ENCODE peak calls at places on chromosomes 5 and 9, in ten cellular contexts. F, W, D, R, Z, U, I, Y, J and S are unnamed samples.

GRCh38 chr9:137969685-137970084 is 92.1 kb downstream of the CACNA1B start:
- DNase-seq in F (no peak), W (no peak), D (no peak), R (no peak), Z (no peak), U (no peak), I (no peak), Y (no peak), J (no peak), S (no peak)

GRCh38 chr9:34493972-34494535 is 28.7 kb downstream of the ENHO start:
- DNase-seq in F (peak; percentile 70), W (no peak), D (peak; percentile 45), R (no peak), Z (no peak), U (peak; percentile 22), I (peak; percentile 49), Y (peak; percentile 78), J (peak; percentile 9), S (no peak)

GRCh38 chr9:92292338-92293074 is 991 bp downstream of the IARS1 start:
- DNase-seq in F (no peak), W (no peak), D (peak; percentile 33), R (no peak), Z (no peak), U (no peak), I (no peak), Y (no peak), J (no peak), S (no peak)

GRCh38 chr5:91296691-91297143 is 86.4 kb downstream of the ARRDC3 start:
- DNase-seq in F (no peak), W (no peak), D (peak; percentile 89), R (no peak), Z (peak; percentile 92), U (no peak), I (no peak), Y (no peak), J (no peak), S (no peak)

GRCh38 chr9:86794356-86795046 is 152.8 kb downstream of the GAS1 start:
- DNase-seq in F (no peak), W (no peak), D (no peak), R (no peak), Z (peak; percentile 79), U (peak; percentile 27), I (no peak), Y (no peak), J (no peak), S (no peak)

GRCh38 chr5:38883842-38884241 is 38.0 kb downstream of the OSMR start:
- DNase-seq in F (no peak), W (no peak), D (no peak), R (no peak), Z (no peak), U (no peak), I (no peak), Y (no peak), J (no peak), S (no peak)

GRCh38 chr5:139649082-139649991 is 1.2 kb downstream of the CXXC5 start:
- DNase-seq in F (no peak), W (no peak), D (no peak), R (no peak), Z (no peak), U (no peak), I (no peak), Y (peak; percentile 83), J (no peak), S (no peak)

GRCh38 chr9:113998529-113999255 is 79.4 kb downstream of the AMBP start:
- DNase-seq in F (no peak), W (no peak), D (peak; percentile 15), R (no peak), Z (peak; percentile 72), U (no peak), I (peak; percentile 59), Y (peak; percentile 36), J (no peak), S (no peak)

GRCh38 chr9:20623021-20623747 is 885 bp upstream of the MLLT3 start:
- DNase-seq in F (peak; percentile 15), W (no peak), D (no peak), R (no peak), Z (no peak), U (peak; percentile 14), I (no peak), Y (peak; percentile 22), J (peak; percentile 51), S (peak; percentile 80)

GRCh38 chr9:136671646-136672430 is 9.1 kb downstream of the EGFL7 start:
- DNase-seq in F (peak; percentile 54), W (no peak), D (peak; percentile 29), R (no peak), Z (no peak), U (no peak), I (peak; percentile 94), Y (peak; percentile 80), J (peak; percentile 45), S (no peak)

GRCh38 chr9:16289639-16290038 is 580.8 kb downstream of the BNC2 start:
- DNase-seq in F (no peak), W (no peak), D (no peak), R (no peak), Z (no peak), U (no peak), I (no peak), Y (no peak), J (no peak), S (no peak)